ENCODE peak calls at places on chromosomes 12 and 14, in ten cellular contexts. One of them, this sample, is unnamed.

GRCh38 chr12:58877243-58877743 is 43.0 kb downstream of the LRIG3 start:
- DNase-seq in mesenchymal stem cell: peak
- DNase-seq in neural progenitor cell: no peak
- DNase-seq in GM12878: no peak
- DNase-seq in PC-9: peak
- DNase-seq in substantia nigra: no peak
- DNase-seq in AG04450: peak
- DNase-seq in mammary epithelial cell: peak
- DNase-seq in A549: peak
- DNase-seq in CD4-positive, alpha-beta T cell: no peak
- DNase-seq in this sample: peak

GRCh38 chr14:85701763-85702162 is 171.8 kb downstream of the FLRT2 start:
- DNase-seq in mesenchymal stem cell: peak
- DNase-seq in neural progenitor cell: no peak
- DNase-seq in GM12878: no peak
- DNase-seq in PC-9: no peak
- DNase-seq in substantia nigra: no peak
- DNase-seq in AG04450: no peak
- DNase-seq in mammary epithelial cell: peak
- DNase-seq in A549: no peak
- DNase-seq in CD4-positive, alpha-beta T cell: no peak
- DNase-seq in this sample: no peak

GRCh38 chr14:84421611-84422010 is 1108.3 kb upstream of the FLRT2 start:
- DNase-seq in mesenchymal stem cell: peak
- DNase-seq in neural progenitor cell: no peak
- DNase-seq in GM12878: no peak
- DNase-seq in PC-9: peak
- DNase-seq in substantia nigra: no peak
- DNase-seq in AG04450: no peak
- DNase-seq in mammary epithelial cell: peak
- DNase-seq in A549: no peak
- DNase-seq in CD4-positive, alpha-beta T cell: no peak
- DNase-seq in this sample: no peak

GRCh38 chr14:97107070-97107469 is 309.9 kb downstream of the VRK1 start:
- DNase-seq in mesenchymal stem cell: no peak
- DNase-seq in neural progenitor cell: no peak
- DNase-seq in GM12878: no peak
- DNase-seq in PC-9: peak
- DNase-seq in substantia nigra: no peak
- DNase-seq in AG04450: no peak
- DNase-seq in mammary epithelial cell: no peak
- DNase-seq in A549: peak
- DNase-seq in CD4-positive, alpha-beta T cell: no peak
- DNase-seq in this sample: peak

GRCh38 chr14:63752449-63753169 is 24.7 kb upstream of the SGPP1 start:
- DNase-seq in mesenchymal stem cell: peak
- DNase-seq in neural progenitor cell: no peak
- DNase-seq in GM12878: no peak
- DNase-seq in PC-9: peak
- DNase-seq in substantia nigra: no peak
- DNase-seq in AG04450: peak
- DNase-seq in mammary epithelial cell: peak
- DNase-seq in A549: no peak
- DNase-seq in CD4-positive, alpha-beta T cell: no peak
- DNase-seq in this sample: peak

GRCh38 chr12:12883369-12884001 is 7.9 kb upstream of the GPRC5A start:
- DNase-seq in mesenchymal stem cell: peak
- DNase-seq in neural progenitor cell: no peak
- DNase-seq in GM12878: no peak
- DNase-seq in PC-9: peak
- DNase-seq in substantia nigra: no peak
- DNase-seq in AG04450: no peak
- DNase-seq in mammary epithelial cell: peak
- DNase-seq in A549: peak
- DNase-seq in CD4-positive, alpha-beta T cell: no peak
- DNase-seq in this sample: peak

GRCh38 chr14:21440857-21441256 is 15.1 kb downstream of the CHD8 start:
- DNase-seq in mesenchymal stem cell: no peak
- DNase-seq in neural progenitor cell: no peak
- DNase-seq in GM12878: no peak
- DNase-seq in PC-9: no peak
- DNase-seq in substantia nigra: no peak
- DNase-seq in AG04450: no peak
- DNase-seq in mammary epithelial cell: no peak
- DNase-seq in A549: no peak
- DNase-seq in CD4-positive, alpha-beta T cell: no peak
- DNase-seq in this sample: no peak

GRCh38 chr12:91335724-91336123 is 153.1 kb upstream of the DCN start:
- DNase-seq in mesenchymal stem cell: no peak
- DNase-seq in neural progenitor cell: no peak
- DNase-seq in GM12878: no peak
- DNase-seq in PC-9: no peak
- DNase-seq in substantia nigra: no peak
- DNase-seq in AG04450: no peak
- DNase-seq in mammary epithelial cell: no peak
- DNase-seq in A549: no peak
- DNase-seq in CD4-positive, alpha-beta T cell: no peak
- DNase-seq in this sample: no peak

GRCh38 chr12:78863482-78864427 is 819 bp upstream of the SYT1 start:
- DNase-seq in mesenchymal stem cell: peak
- DNase-seq in neural progenitor cell: peak
- DNase-seq in GM12878: no peak
- DNase-seq in PC-9: peak
- DNase-seq in substantia nigra: no peak
- DNase-seq in AG04450: no peak
- DNase-seq in mammary epithelial cell: peak
- DNase-seq in A549: peak
- DNase-seq in CD4-positive, alpha-beta T cell: no peak
- DNase-seq in this sample: peak

GRCh38 chr14:24330973-24331674 is 3.7 kb downstream of the ADCY4 start:
- DNase-seq in mesenchymal stem cell: no peak
- DNase-seq in neural progenitor cell: no peak
- DNase-seq in GM12878: no peak
- DNase-seq in PC-9: no peak
- DNase-seq in substantia nigra: no peak
- DNase-seq in AG04450: no peak
- DNase-seq in mammary epithelial cell: no peak
- DNase-seq in A549: no peak
- DNase-seq in CD4-positive, alpha-beta T cell: no peak
- DNase-seq in this sample: no peak

GRCh38 chr14:24329073-24329663 is 5.7 kb downstream of the ADCY4 start:
- DNase-seq in mesenchymal stem cell: no peak
- DNase-seq in neural progenitor cell: no peak
- DNase-seq in GM12878: no peak
- DNase-seq in PC-9: no peak
- DNase-seq in substantia nigra: no peak
- DNase-seq in AG04450: no peak
- DNase-seq in mammary epithelial cell: no peak
- DNase-seq in A549: no peak
- DNase-seq in CD4-positive, alpha-beta T cell: no peak
- DNase-seq in this sample: no peak

GRCh38 chr14:24327303-24327702 is 7.6 kb downstream of the ADCY4 start:
- DNase-seq in mesenchymal stem cell: no peak
- DNase-seq in neural progenitor cell: no peak
- DNase-seq in GM12878: no peak
- DNase-seq in PC-9: no peak
- DNase-seq in substantia nigra: no peak
- DNase-seq in AG04450: no peak
- DNase-seq in mammary epithelial cell: no peak
- DNase-seq in A549: no peak
- DNase-seq in CD4-positive, alpha-beta T cell: no peak
- DNase-seq in this sample: no peak

GRCh38 chr14:24331731-24332093 is 3.2 kb downstream of the ADCY4 start:
- DNase-seq in mesenchymal stem cell: no peak
- DNase-seq in neural progenitor cell: no peak
- DNase-seq in GM12878: no peak
- DNase-seq in PC-9: no peak
- DNase-seq in substantia nigra: no peak
- DNase-seq in AG04450: no peak
- DNase-seq in mammary epithelial cell: no peak
- DNase-seq in A549: no peak
- DNase-seq in CD4-positive, alpha-beta T cell: no peak
- DNase-seq in this sample: no peak

DNA sequence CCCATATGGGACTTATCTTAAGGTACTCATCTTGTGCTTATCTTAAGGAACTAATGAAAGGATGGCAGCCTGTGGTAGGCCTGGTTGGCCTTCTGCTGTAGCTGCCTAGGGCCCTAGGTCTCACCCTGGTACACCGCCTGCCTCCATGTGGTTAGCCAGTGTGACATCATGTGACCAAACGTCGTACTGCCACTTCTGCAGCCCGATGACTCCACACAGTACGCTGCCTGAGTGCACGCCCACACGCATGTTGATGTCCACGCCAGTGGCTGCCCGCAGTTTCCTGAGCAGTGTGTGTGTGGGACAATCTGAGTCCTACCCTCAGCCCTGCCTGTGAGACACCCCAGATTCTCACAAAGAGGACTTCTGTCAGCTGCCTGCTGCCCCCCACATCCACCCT is 5.1 kb downstream of the ADCY4 start:
- DNase-seq in mesenchymal stem cell: no peak
- DNase-seq in neural progenitor cell: no peak
- DNase-seq in GM12878: no peak
- DNase-seq in PC-9: no peak
- DNase-seq in substantia nigra: no peak
- DNase-seq in AG04450: no peak
- DNase-seq in mammary epithelial cell: no peak
- DNase-seq in A549: no peak
- DNase-seq in CD4-positive, alpha-beta T cell: peak
- DNase-seq in this sample: no peak
- H3K27ac ChIP-seq in mesenchymal stem cell: no peak
- H3K27ac ChIP-seq in neural progenitor cell: no peak
- H3K27ac ChIP-seq in GM12878: no peak
- H3K27ac ChIP-seq in PC-9: no peak
- H3K27ac ChIP-seq in substantia nigra: no peak
- H3K27ac ChIP-seq in AG04450: no peak
- H3K27ac ChIP-seq in mammary epithelial cell: no peak
- H3K27ac ChIP-seq in A549: no peak
- H3K27ac ChIP-seq in CD4-positive, alpha-beta T cell: no peak
- H3K27ac ChIP-seq in this sample: no peak

DNA sequence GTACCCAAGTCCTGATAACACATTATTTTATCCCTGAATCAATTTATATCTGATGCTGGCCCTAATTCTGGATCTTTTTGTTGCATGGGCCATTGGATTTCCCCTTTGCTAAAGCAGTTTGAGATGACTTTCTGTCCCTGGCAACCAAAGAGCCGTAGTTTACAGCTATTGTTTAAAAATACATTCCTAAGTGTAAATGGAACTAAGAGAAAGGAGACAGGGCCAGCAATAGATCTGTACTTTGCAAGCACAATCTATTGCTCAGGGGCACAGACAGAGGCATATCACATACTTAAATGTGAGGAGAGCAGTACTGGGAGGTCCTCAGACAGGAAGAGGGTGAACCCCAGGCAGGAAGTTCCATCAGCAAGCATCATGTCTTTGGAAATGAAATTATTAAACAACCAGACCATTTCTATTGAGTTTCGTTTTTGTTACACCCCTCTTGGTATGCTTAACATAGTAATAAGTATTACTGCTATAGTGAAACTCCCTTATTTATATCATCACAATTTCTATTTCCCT is 126.6 kb downstream of the ZFP36L1 start:
- DNase-seq in mesenchymal stem cell: no peak
- DNase-seq in neural progenitor cell: no peak
- DNase-seq in GM12878: no peak
- DNase-seq in PC-9: no peak
- DNase-seq in substantia nigra: no peak
- DNase-seq in AG04450: no peak
- DNase-seq in mammary epithelial cell: no peak
- DNase-seq in A549: no peak
- DNase-seq in CD4-positive, alpha-beta T cell: no peak
- DNase-seq in this sample: no peak
- H3K27ac ChIP-seq in mesenchymal stem cell: no peak
- H3K27ac ChIP-seq in neural progenitor cell: no peak
- H3K27ac ChIP-seq in GM12878: no peak
- H3K27ac ChIP-seq in PC-9: peak
- H3K27ac ChIP-seq in substantia nigra: no peak
- H3K27ac ChIP-seq in AG04450: no peak
- H3K27ac ChIP-seq in mammary epithelial cell: no peak
- H3K27ac ChIP-seq in A549: peak
- H3K27ac ChIP-seq in CD4-positive, alpha-beta T cell: no peak
- H3K27ac ChIP-seq in this sample: no peak

DNA sequence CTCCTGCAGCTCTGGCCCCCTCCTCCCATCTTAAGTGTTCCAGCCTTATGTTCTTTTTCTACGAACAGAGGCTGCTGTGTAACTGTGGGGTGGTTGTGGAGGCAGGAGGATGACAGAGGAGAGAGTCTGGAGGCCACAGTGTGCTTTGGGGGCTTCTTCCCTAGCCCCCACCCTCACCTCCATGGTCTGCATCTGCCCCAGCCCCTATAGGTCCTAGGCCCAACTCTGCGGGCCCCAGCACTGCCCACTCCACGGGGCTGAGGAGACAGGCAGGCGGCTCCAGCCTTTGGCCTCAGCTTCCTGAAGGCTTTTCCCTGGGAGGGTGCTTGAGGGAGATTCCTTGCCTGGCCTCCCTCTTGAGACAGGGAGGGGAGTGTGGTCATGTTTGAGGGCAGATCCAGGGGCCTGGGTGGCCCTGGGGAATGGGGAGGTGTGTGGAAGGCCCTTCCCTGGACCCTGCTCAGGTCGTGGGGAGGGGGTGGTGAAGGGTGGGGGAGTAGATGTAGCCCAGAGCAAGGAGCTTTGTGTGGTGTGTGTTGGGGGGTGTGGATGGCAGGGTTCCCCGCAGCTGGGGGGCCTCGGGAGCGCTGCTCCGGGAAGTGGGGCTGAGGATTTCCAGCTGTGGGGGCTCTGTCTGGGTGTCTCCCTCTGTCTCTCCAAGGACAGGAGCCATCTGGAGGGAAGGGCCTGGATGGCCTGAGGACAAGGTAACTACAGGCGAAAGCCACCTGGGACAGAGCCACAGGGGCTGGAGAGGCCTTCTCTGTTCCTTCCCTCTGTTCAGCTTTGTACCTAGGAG is 1.1 kb downstream of the SMIM41 start:
- DNase-seq in mesenchymal stem cell: peak
- DNase-seq in neural progenitor cell: no peak
- DNase-seq in GM12878: no peak
- DNase-seq in PC-9: no peak
- DNase-seq in substantia nigra: no peak
- DNase-seq in AG04450: no peak
- DNase-seq in mammary epithelial cell: no peak
- DNase-seq in A549: no peak
- DNase-seq in CD4-positive, alpha-beta T cell: no peak
- DNase-seq in this sample: no peak
- H3K27ac ChIP-seq in mesenchymal stem cell: no peak
- H3K27ac ChIP-seq in neural progenitor cell: no peak
- H3K27ac ChIP-seq in GM12878: no peak
- H3K27ac ChIP-seq in PC-9: no peak
- H3K27ac ChIP-seq in substantia nigra: no peak
- H3K27ac ChIP-seq in AG04450: peak
- H3K27ac ChIP-seq in mammary epithelial cell: no peak
- H3K27ac ChIP-seq in A549: no peak
- H3K27ac ChIP-seq in CD4-positive, alpha-beta T cell: no peak
- H3K27ac ChIP-seq in this sample: no peak

DNA sequence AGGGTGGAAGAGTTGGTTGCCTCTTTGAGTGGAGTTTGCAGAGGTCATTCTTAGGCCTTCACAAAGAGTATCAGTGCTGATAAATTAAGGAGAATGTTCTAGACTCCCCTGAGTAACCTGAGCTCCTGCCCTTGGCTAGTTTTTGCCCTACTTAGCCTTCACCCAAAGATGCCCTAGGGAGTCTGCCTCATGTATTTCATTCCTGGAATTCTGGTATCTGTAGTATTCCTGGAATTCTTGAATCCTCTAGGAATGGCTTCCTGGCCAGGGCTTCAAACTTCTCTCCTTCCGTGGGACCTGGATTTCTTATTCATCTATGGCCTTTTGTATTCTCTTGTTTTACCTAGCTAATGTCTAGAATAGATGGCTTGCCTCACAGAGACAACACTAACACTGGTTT is 701.1 kb downstream of the NOVA1 start:
- DNase-seq in mesenchymal stem cell: no peak
- DNase-seq in neural progenitor cell: no peak
- DNase-seq in GM12878: no peak
- DNase-seq in PC-9: no peak
- DNase-seq in substantia nigra: no peak
- DNase-seq in AG04450: no peak
- DNase-seq in mammary epithelial cell: no peak
- DNase-seq in A549: no peak
- DNase-seq in CD4-positive, alpha-beta T cell: no peak
- DNase-seq in this sample: no peak
- H3K27ac ChIP-seq in mesenchymal stem cell: no peak
- H3K27ac ChIP-seq in neural progenitor cell: no peak
- H3K27ac ChIP-seq in GM12878: no peak
- H3K27ac ChIP-seq in PC-9: no peak
- H3K27ac ChIP-seq in substantia nigra: no peak
- H3K27ac ChIP-seq in AG04450: no peak
- H3K27ac ChIP-seq in mammary epithelial cell: no peak
- H3K27ac ChIP-seq in A549: no peak
- H3K27ac ChIP-seq in CD4-positive, alpha-beta T cell: no peak
- H3K27ac ChIP-seq in this sample: no peak

This sample was measured in RWPE1.